ENCODE peak calls at places on chromosomes 16 and 17, in five cellular contexts. P, U, A, S and W are unnamed samples.

GRCh38 chr17:7840875-7841274 is 6.9 kb downstream of the KDM6B start:
- DNase-seq in P (no peak), A (no peak), S (no peak), U (no peak), W (no peak)

GRCh38 chr17:62968445-62968923 is 2.4 kb downstream of the TANC2 start:
- DNase-seq in A (peak; percentile 94), P (peak; percentile 87), U (peak; percentile 78), S (peak; percentile 66), W (peak; percentile 84)

GRCh38 chr16:85294810-85295508 is 182.7 kb upstream of the CIBAR2 start:
- DNase-seq in S (no peak), A (no peak), P (no peak), U (no peak), W (no peak)

GRCh38 chr16:86120982-86121242 is 221.9 kb downstream of the IRF8 start:
- DNase-seq in U (no peak), S (no peak), A (no peak), P (no peak), W (no peak)

GRCh38 chr16:70659546-70659945 is 13.2 kb downstream of the IL34 start:
- DNase-seq in A (no peak), S (no peak), P (no peak), U (no peak), W (no peak)

GRCh38 chr16:67563708-67564468 is 1.6 kb downstream of the CTCF start:
- DNase-seq in U (peak; percentile 57), P (peak; percentile 35), S (peak; percentile 54), A (peak; percentile 88), W (peak; percentile 63)

GRCh38 chr17:2128011-2128410 is 73.1 kb downstream of the HIC1 start:
- DNase-seq in P (no peak), A (no peak), U (no peak), S (no peak), W (no peak)

GRCh38 chr16:73036074-73036826 is 11.7 kb downstream of the ZFHX3 start:
- DNase-seq in S (no peak), U (no peak), A (no peak), P (peak; percentile 46), W (no peak)

GRCh38 chr17:76267051-76267576 is 2.0 kb downstream of the UBALD2 start:
- DNase-seq in P (no peak), U (no peak), A (no peak), S (no peak), W (no peak)

GRCh38 chr17:74950207-74950606 is 14.5 kb downstream of the OTOP3 start:
- DNase-seq in P (no peak), U (no peak), S (no peak), A (peak; percentile 45), W (no peak)

GRCh38 chr17:16818340-16818739 is 128.3 kb downstream of the CCDC144A start:
- DNase-seq in U (no peak), S (no peak), A (no peak), P (no peak), W (no peak)

GRCh38 chr16:29029168-29029994 is 44.5 kb downstream of the LAT start:
- DNase-seq in U (peak; percentile 81), A (peak; percentile 92), P (peak; percentile 4), S (no peak), W (peak; percentile 73)

GRCh38 chr16:54964239-54964638 is 33.6 kb downstream of the IRX5 start:
- DNase-seq in A (no peak), S (no peak), P (no peak), U (no peak), W (no peak)

GRCh38 chr16:69039333-69039941 is 66.0 kb upstream of the HAS3 start:
- DNase-seq in A (peak; percentile 30), P (no peak), S (no peak), U (no peak), W (no peak)

GRCh38 chr16:51137097-51137496 is 14.0 kb downstream of the SALL1 start:
- DNase-seq in U (no peak), S (no peak), A (no peak), P (no peak), W (no peak)

GRCh38 chr17:56708220-56708567 is 114.7 kb downstream of the NOG start:
- DNase-seq in P (no peak), U (no peak), A (no peak), S (no peak), W (no peak)

GRCh38 chr17:53630115-53630514 is 192.6 kb upstream of the KIF2B start:
- DNase-seq in S (no peak), U (no peak), P (no peak), A (no peak), W (no peak)

GRCh38 chr17:50090071-50090470 is 5.1 kb upstream of the PDK2 start:
- DNase-seq in P (no peak), S (no peak), U (no peak), A (no peak), W (no peak)

GRCh38 chr16:31754998-31755615 is 118.5 kb upstream of the ZNF267 start:
- DNase-seq in S (no peak), U (no peak), P (no peak), A (no peak), W (no peak)

GRCh38 chr17:2850991-2851390 is 54.8 kb downstream of the RAP1GAP2 start:
- DNase-seq in S (no peak), U (no peak), A (no peak), P (no peak), W (no peak)

GRCh38 chr16:87017388-87018012 is 299.7 kb downstream of the C16orf95 start:
- DNase-seq in U (peak; percentile 46), S (no peak), P (no peak), A (peak; percentile 93), W (peak; percentile 88)

GRCh38 chr16:53809088-53809951 is 105.4 kb downstream of the FTO start:
- DNase-seq in P (no peak), A (peak; percentile 73), U (peak; percentile 60), S (no peak), W (peak; percentile 92)

GRCh38 chr16:13883881-13884280 is 36.1 kb upstream of the ERCC4 start:
- DNase-seq in P (no peak), S (no peak), U (no peak), A (no peak), W (peak; percentile 50)

GRCh38 chr17:80545499-80545826 is 825 bp downstream of the RPTOR start:
- DNase-seq in A (peak; percentile 15), P (no peak), S (no peak), U (no peak), W (no peak)

GRCh38 chr16:72565137-72565536 is 393.2 kb upstream of the PMFBP1 start:
- DNase-seq in A (no peak), S (no peak), U (no peak), P (peak; percentile 2), W (no peak)

GRCh38 chr16:58493756-58494431 is 6.0 kb upstream of the NDRG4 start:
- DNase-seq in U (no peak), S (no peak), P (no peak), A (no peak), W (no peak)
- H3K4me3 ChIP-seq in U (no peak overlapping the region), S (no peak overlapping the region), P (no peak overlapping the region), A (no peak overlapping the region), W (no peak overlapping the region)

DNA sequence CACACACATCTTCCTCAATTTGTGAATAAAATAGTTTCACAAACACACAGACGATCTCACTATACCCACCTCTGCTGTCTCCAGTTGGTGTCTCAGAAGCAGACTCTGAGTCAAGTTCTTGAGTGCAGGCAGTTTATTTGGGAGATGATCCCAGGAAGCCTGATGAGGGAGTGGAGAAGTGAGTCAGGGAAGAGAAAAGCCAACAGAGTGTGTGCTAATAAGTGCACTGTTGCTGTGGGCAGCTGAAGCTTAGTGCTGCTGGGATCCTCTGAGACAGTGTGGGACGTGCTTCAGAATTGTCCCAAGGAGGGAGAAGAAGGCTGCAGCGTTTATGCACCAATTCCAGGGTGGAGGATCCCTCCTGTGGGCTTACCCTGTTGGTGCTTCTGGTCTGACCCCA is 423.2 kb upstream of the C16orf82 start:
- DNase-seq in A (no peak), S (no peak), P (no peak), U (no peak), W (no peak)
- TF ChIP-seq CTCF in A (no peak), S (no peak), P (no peak), U (no peak), W (no peak)

GRCh38 chr17:18004901-18005305 is 32.2 kb downstream of the DRC3 start:
- DNase-seq in U (no peak), S (no peak), P (no peak), A (no peak), W (no peak)
- H3K4me3 ChIP-seq in U (no peak overlapping the region), S (no peak overlapping the region), P (no peak overlapping the region), A (no peak overlapping the region), W (no peak overlapping the region)

DNA sequence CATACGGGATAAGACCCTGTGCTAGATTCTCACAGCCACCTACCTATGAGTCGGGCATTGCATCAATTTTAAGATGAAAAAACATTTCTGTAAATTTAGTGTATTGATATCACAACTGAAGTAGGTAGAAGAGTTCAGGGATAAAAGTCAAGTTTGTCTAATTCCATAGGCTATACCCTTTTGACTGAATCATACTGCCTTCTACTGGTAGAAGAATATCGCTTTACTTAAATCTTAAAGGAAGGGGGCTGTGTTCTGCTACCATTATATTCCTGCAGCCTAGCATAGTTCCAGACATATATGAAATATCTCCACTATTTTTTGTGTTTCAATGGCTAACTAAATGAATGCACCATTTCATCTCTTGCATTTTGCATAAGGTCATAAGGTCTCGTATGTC is 1128.6 kb downstream of the CDH8 start:
- DNase-seq in S (no peak), P (no peak), A (no peak), U (no peak), W (no peak)
- TF ChIP-seq CTCF in S (no peak), P (no peak), A (no peak), U (no peak), W (no peak)

GRCh38 chr16:11250091-11250785 is 5.8 kb downstream of the SOCS1 start:
- DNase-seq in P (no peak), U (peak; percentile 55), S (no peak), A (no peak), W (no peak)
- H3K4me3 ChIP-seq in P (no peak overlapping the region), U (no peak overlapping the region), S (no peak overlapping the region), A (no peak overlapping the region), W (no peak overlapping the region)